ENCODE peak calls at places on chromosomes 1 and 21, in four cellular contexts. One of them, this sample, is unnamed.

GRCh38 chr21:42724226-42724920 is 71.0 kb downstream of the PDE9A start:
- DNase-seq in H1: no peak
- DNase-seq in HepG2: peak
- DNase-seq in K562: no peak
- DNase-seq in this sample: peak

GRCh38 chr21:17784604-17785402 is 34.4 kb downstream of the C21orf91 start:
- DNase-seq in K562: no peak
- DNase-seq in H1: no peak
- DNase-seq in HepG2: no peak
- DNase-seq in this sample: no peak

GRCh38 chr1:79100385-79100784 is 93.9 kb upstream of the ADGRL4 start:
- DNase-seq in K562: no peak
- DNase-seq in H1: no peak
- DNase-seq in HepG2: no peak
- DNase-seq in this sample: no peak

GRCh38 chr1:183438060-183438459 is 19.9 kb upstream of the NMNAT2 start:
- DNase-seq in K562: no peak
- DNase-seq in HepG2: no peak
- DNase-seq in H1: no peak
- DNase-seq in this sample: no peak

GRCh38 chr1:186094170-186094569 is 280.9 kb downstream of the TPR start:
- DNase-seq in H1: no peak
- DNase-seq in HepG2: no peak
- DNase-seq in K562: no peak
- DNase-seq in this sample: no peak

GRCh38 chr1:228013322-228014234 is 6.8 kb downstream of the WNT3A start:
- DNase-seq in HepG2: no peak
- DNase-seq in H1: no peak
- DNase-seq in K562: peak
- DNase-seq in this sample: no peak

GRCh38 chr1:92961896-92962752 is 862 bp upstream of the DIPK1A start:
- DNase-seq in K562: no peak
- DNase-seq in HepG2: peak
- DNase-seq in H1: no peak
- DNase-seq in this sample: peak

GRCh38 chr1:104172243-104172681 is 422.6 kb downstream of the AMY1C start:
- DNase-seq in H1: no peak
- DNase-seq in HepG2: no peak
- DNase-seq in K562: no peak
- DNase-seq in this sample: no peak

GRCh38 chr1:178020968-178021640 is 51.2 kb upstream of the SEC16B start:
- DNase-seq in H1: no peak
- DNase-seq in HepG2: no peak
- DNase-seq in K562: no peak
- DNase-seq in this sample: no peak

GRCh38 chr1:56525463-56526155 is 53.8 kb downstream of the PLPP3 start:
- DNase-seq in K562: no peak
- DNase-seq in HepG2: no peak
- DNase-seq in H1: no peak
- DNase-seq in this sample: no peak

GRCh38 chr1:67894981-67895735 is 61.9 kb upstream of the GNG12 start:
- DNase-seq in H1: no peak
- DNase-seq in K562: no peak
- DNase-seq in HepG2: no peak
- DNase-seq in this sample: no peak

GRCh38 chr1:67890862-67891261 is 57.6 kb upstream of the GNG12 start:
- DNase-seq in HepG2: no peak
- DNase-seq in K562: no peak
- DNase-seq in H1: no peak
- DNase-seq in this sample: no peak

GRCh38 chr1:67893126-67893495 is 59.8 kb upstream of the GNG12 start:
- DNase-seq in K562: no peak
- DNase-seq in H1: no peak
- DNase-seq in HepG2: no peak
- DNase-seq in this sample: no peak

GRCh38 chr1:67889940-67890567 is 56.8 kb upstream of the GNG12 start:
- DNase-seq in H1: no peak
- DNase-seq in K562: peak
- DNase-seq in HepG2: no peak
- DNase-seq in this sample: peak

GRCh38 chr1:67892451-67893125 is 59.3 kb upstream of the GNG12 start:
- DNase-seq in HepG2: no peak
- DNase-seq in K562: no peak
- DNase-seq in H1: no peak
- DNase-seq in this sample: no peak
- TF ChIP-seq FOSL1 in HepG2: no peak
- TF ChIP-seq FOSL1 in K562: no peak
- TF ChIP-seq FOSL1 in H1: no peak
- TF ChIP-seq FOSL1 in this sample: no peak

GRCh38 chr1:199272690-199273089 is 633.9 kb downstream of the PTPRC start:
- DNase-seq in K562: no peak
- DNase-seq in H1: no peak
- DNase-seq in HepG2: no peak
- DNase-seq in this sample: peak
- TF ChIP-seq FOSL1 in K562: no peak
- TF ChIP-seq FOSL1 in H1: no peak
- TF ChIP-seq FOSL1 in HepG2: no peak
- TF ChIP-seq FOSL1 in this sample: peak

DNA sequence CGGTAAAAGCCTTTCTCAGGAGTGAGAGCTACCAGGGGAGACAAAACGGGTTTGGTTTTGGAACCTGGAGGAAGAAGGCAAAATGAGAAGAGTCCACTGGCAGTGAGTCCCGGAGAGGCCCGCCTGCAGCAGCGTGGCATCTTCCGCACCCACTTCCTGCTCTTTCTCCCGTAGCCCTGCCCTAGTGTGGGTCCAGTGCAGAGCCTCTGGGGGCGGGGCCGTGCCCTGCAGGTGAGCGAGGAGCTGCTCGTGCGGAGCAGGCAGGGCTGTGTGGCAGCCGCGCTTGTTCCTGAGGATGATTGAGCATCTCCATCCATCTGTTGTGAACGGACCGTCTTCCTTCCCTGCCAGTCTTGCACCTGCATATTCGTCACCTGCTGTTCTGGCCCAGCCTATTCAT is 66.5 kb downstream of the PEX14 start:
- DNase-seq in H1: peak
- DNase-seq in HepG2: no peak
- DNase-seq in K562: no peak
- DNase-seq in this sample: no peak
- TF ChIP-seq FOSL1 in H1: no peak
- TF ChIP-seq FOSL1 in HepG2: no peak
- TF ChIP-seq FOSL1 in K562: no peak
- TF ChIP-seq FOSL1 in this sample: no peak

GRCh38 chr1:46399307-46399706 is 5.2 kb downstream of the FAAH start:
- DNase-seq in HepG2: no peak
- DNase-seq in K562: no peak
- DNase-seq in H1: no peak
- DNase-seq in this sample: no peak

GRCh38 chr1:46393510-46393909 is 607 bp upstream of the FAAH start:
- DNase-seq in K562: no peak
- DNase-seq in H1: peak
- DNase-seq in HepG2: no peak
- DNase-seq in this sample: no peak

GRCh38 chr1:46394872-46395465 is 852 bp downstream of the FAAH start:
- DNase-seq in K562: no peak
- DNase-seq in H1: no peak
- DNase-seq in HepG2: no peak
- DNase-seq in this sample: no peak

GRCh38 chr1:46396429-46397398 is 2.6 kb downstream of the FAAH start:
- DNase-seq in K562: no peak
- DNase-seq in HepG2: no peak
- DNase-seq in H1: no peak
- DNase-seq in this sample: no peak

GRCh38 chr1:46394108-46394871 is at the start of gene FAAH:
- DNase-seq in K562: no peak
- DNase-seq in HepG2: peak
- DNase-seq in H1: peak
- DNase-seq in this sample: peak
- TF ChIP-seq FOSL1 in K562: no peak
- TF ChIP-seq FOSL1 in HepG2: peak
- TF ChIP-seq FOSL1 in H1: peak
- TF ChIP-seq FOSL1 in this sample: no peak

GRCh38 chr1:27527857-27528700 is 38.1 kb upstream of the WASF2 start:
- DNase-seq in HepG2: no peak
- DNase-seq in H1: peak
- DNase-seq in K562: peak
- DNase-seq in this sample: no peak
- TF ChIP-seq FOSL1 in HepG2: no peak
- TF ChIP-seq FOSL1 in H1: no peak
- TF ChIP-seq FOSL1 in K562: no peak
- TF ChIP-seq FOSL1 in this sample: no peak

DNA sequence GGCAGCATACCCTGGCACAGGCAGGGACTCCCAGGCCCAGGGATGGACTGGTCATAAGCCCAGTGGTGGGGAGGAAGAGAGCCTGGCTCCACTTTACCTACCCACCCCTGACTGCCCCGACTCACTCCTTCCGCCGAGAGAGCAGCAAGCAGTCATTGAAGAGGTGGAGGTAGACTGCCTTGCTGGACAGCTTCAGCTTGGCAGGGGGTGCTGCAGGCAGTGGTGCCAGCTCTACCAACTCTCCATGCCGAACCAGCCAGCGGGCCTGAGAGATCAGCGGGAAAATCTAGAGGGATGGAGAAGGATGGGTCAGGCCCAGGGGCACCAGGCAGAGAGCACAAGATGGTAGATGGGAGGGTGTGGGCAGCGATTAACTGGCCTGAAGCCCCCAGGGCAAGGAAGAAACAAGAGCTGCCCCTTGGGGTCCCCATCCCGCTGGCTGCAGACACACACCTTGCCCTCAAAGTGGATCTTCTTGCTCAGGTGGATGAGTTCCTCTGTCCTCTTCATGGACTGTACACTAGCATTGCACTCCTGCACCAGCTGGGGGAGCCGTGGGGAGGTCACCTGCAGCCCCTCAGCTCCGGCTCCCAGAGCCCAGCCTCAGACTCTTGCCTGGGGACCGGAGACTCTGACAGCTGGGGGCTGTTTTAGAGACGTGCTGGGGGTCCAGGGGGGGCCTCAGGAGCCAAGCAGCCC is 7.7 kb downstream of the ARHGEF19 start:
- DNase-seq in H1: peak
- DNase-seq in HepG2: peak
- DNase-seq in K562: peak
- DNase-seq in this sample: no peak
- TF ChIP-seq FOSL1 in H1: no peak
- TF ChIP-seq FOSL1 in HepG2: no peak
- TF ChIP-seq FOSL1 in K562: no peak
- TF ChIP-seq FOSL1 in this sample: no peak

DNA sequence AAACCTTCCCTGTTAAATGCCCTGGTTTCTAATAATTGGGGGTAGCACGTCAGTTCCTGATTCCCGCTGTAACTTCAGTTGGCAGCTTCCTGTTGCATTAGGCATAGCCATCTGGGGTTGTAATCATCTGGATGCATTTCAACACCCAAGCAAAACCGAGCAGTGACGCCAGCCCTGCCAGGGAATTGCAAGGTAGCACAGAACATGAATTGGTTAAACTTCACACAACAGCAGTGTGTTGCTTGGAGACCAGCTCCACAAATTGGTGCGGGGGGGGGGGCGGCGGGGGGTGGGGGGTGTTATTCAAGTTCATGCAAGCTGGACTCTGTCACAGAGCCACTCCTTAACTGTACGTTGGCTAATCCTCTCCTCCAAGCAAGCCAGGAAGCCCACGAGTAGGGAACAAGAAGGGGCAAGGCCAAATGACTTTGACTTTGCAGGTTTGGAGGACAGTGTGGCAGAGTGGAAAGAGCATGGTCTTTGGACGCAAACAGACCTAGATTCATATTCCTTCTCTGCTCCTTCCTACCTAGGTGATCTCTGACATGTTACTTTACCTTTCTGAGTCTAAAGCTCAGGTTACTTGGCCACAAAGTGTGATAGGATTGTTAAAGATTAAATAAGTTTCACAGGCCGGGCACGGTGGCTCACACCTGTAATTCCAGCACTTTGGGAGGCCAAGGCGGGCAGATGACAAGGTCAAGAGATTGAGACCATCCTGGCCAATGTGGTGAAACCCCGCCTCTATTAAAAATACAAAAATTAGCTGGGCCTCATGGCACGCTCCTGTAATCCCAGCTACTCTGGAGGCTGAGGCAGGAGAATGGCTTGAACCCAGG is 4.7 kb downstream of the LAX1 start:
- DNase-seq in H1: no peak
- DNase-seq in K562: no peak
- DNase-seq in HepG2: peak
- DNase-seq in this sample: no peak
- TF ChIP-seq FOSL1 in H1: no peak
- TF ChIP-seq FOSL1 in K562: no peak
- TF ChIP-seq FOSL1 in HepG2: no peak
- TF ChIP-seq FOSL1 in this sample: no peak